ENCODE peak calls at places on chromosomes 6 and 20, in seven cellular contexts. One of them, this sample, is unnamed.

GRCh38 chr6:168417158-168417557 is 23.8 kb upstream of the SMOC2 start:
- DNase-seq in mammary epithelial cell: no peak
- DNase-seq in breast epithelium: no peak
- DNase-seq in ovary: no peak
- DNase-seq in tibial artery: no peak
- DNase-seq in AG04450: no peak
- DNase-seq in body of pancreas: no peak
- DNase-seq in this sample: peak

GRCh38 chr6:27601668-27602254 is 128.9 kb upstream of the ZNF184 start:
- DNase-seq in mammary epithelial cell: no peak
- DNase-seq in breast epithelium: no peak
- DNase-seq in ovary: no peak
- DNase-seq in tibial artery: no peak
- DNase-seq in AG04450: no peak
- DNase-seq in body of pancreas: no peak
- DNase-seq in this sample: no peak

GRCh38 chr6:141541766-141542324 is 590.9 kb upstream of the GJE1 start:
- DNase-seq in mammary epithelial cell: no peak
- DNase-seq in breast epithelium: no peak
- DNase-seq in ovary: no peak
- DNase-seq in tibial artery: no peak
- DNase-seq in AG04450: no peak
- DNase-seq in body of pancreas: no peak
- DNase-seq in this sample: no peak

GRCh38 chr6:167401525-167402194 is 76.8 kb downstream of the TTLL2 start:
- DNase-seq in mammary epithelial cell: no peak
- DNase-seq in breast epithelium: no peak
- DNase-seq in ovary: no peak
- DNase-seq in tibial artery: no peak
- DNase-seq in AG04450: no peak
- DNase-seq in body of pancreas: no peak
- DNase-seq in this sample: no peak

GRCh38 chr6:64703922-64704321 is 1003.1 kb downstream of the EYS start:
- DNase-seq in mammary epithelial cell: no peak
- DNase-seq in breast epithelium: no peak
- DNase-seq in ovary: no peak
- DNase-seq in tibial artery: no peak
- DNase-seq in AG04450: no peak
- DNase-seq in body of pancreas: no peak
- DNase-seq in this sample: no peak

GRCh38 chr6:156912431-156912830 is 135.3 kb downstream of the ARID1B start:
- DNase-seq in mammary epithelial cell: no peak
- DNase-seq in breast epithelium: no peak
- DNase-seq in ovary: no peak
- DNase-seq in tibial artery: no peak
- DNase-seq in AG04450: no peak
- DNase-seq in body of pancreas: no peak
- DNase-seq in this sample: no peak

GRCh38 chr6:92779758-92780157 is 639.6 kb downstream of the EPHA7 start:
- DNase-seq in mammary epithelial cell: peak
- DNase-seq in breast epithelium: no peak
- DNase-seq in ovary: no peak
- DNase-seq in tibial artery: no peak
- DNase-seq in AG04450: peak
- DNase-seq in body of pancreas: peak
- DNase-seq in this sample: no peak

GRCh38 chr6:124870611-124871201 is 91.5 kb upstream of the RNF217 start:
- DNase-seq in mammary epithelial cell: peak
- DNase-seq in breast epithelium: no peak
- DNase-seq in ovary: no peak
- DNase-seq in tibial artery: no peak
- DNase-seq in AG04450: peak
- DNase-seq in body of pancreas: no peak
- DNase-seq in this sample: no peak

GRCh38 chr20:835220-836045 is 1.9 kb downstream of the FAM110A start:
- DNase-seq in mammary epithelial cell: no peak
- DNase-seq in breast epithelium: no peak
- DNase-seq in ovary: peak
- DNase-seq in tibial artery: no peak
- DNase-seq in AG04450: no peak
- DNase-seq in body of pancreas: peak
- DNase-seq in this sample: no peak

GRCh38 chr6:41767112-41767946 is 12.4 kb downstream of the FRS3 start:
- DNase-seq in mammary epithelial cell: peak
- DNase-seq in breast epithelium: peak
- DNase-seq in ovary: no peak
- DNase-seq in tibial artery: no peak
- DNase-seq in AG04450: peak
- DNase-seq in body of pancreas: peak
- DNase-seq in this sample: peak

GRCh38 chr6:14228571-14228970 is 111.0 kb downstream of the CD83 start:
- DNase-seq in mammary epithelial cell: no peak
- DNase-seq in breast epithelium: no peak
- DNase-seq in ovary: no peak
- DNase-seq in tibial artery: no peak
- DNase-seq in AG04450: no peak
- DNase-seq in body of pancreas: peak
- DNase-seq in this sample: no peak

GRCh38 chr6:26195924-26196845 is 109.0 kb downstream of the HFE start:
- DNase-seq in mammary epithelial cell: peak
- DNase-seq in breast epithelium: no peak
- DNase-seq in ovary: no peak
- DNase-seq in tibial artery: no peak
- DNase-seq in AG04450: no peak
- DNase-seq in body of pancreas: no peak
- DNase-seq in this sample: no peak

GRCh38 chr20:7505835-7506221 is 434.4 kb downstream of the HAO1 start:
- DNase-seq in mammary epithelial cell: no peak
- DNase-seq in breast epithelium: no peak
- DNase-seq in ovary: no peak
- DNase-seq in tibial artery: no peak
- DNase-seq in AG04450: no peak
- DNase-seq in body of pancreas: no peak
- DNase-seq in this sample: no peak

GRCh38 chr6:160238786-160239751 is 19.6 kb downstream of the SLC22A2 start:
- DNase-seq in mammary epithelial cell: peak
- DNase-seq in breast epithelium: no peak
- DNase-seq in ovary: no peak
- DNase-seq in tibial artery: no peak
- DNase-seq in AG04450: no peak
- DNase-seq in body of pancreas: peak
- DNase-seq in this sample: no peak

GRCh38 chr6:54093306-54093705 is 17.9 kb upstream of the MLIP start:
- DNase-seq in mammary epithelial cell: no peak
- DNase-seq in breast epithelium: no peak
- DNase-seq in ovary: no peak
- DNase-seq in tibial artery: no peak
- DNase-seq in AG04450: no peak
- DNase-seq in body of pancreas: no peak
- DNase-seq in this sample: no peak

GRCh38 chr6:5163233-5163632 is 78.1 kb downstream of the PPP1R3G start:
- DNase-seq in mammary epithelial cell: no peak
- DNase-seq in breast epithelium: no peak
- DNase-seq in ovary: no peak
- DNase-seq in tibial artery: no peak
- DNase-seq in AG04450: no peak
- DNase-seq in body of pancreas: no peak
- DNase-seq in this sample: no peak

GRCh38 chr6:135018961-135019360 is 35.7 kb downstream of the HBS1L start:
- DNase-seq in mammary epithelial cell: no peak
- DNase-seq in breast epithelium: no peak
- DNase-seq in ovary: no peak
- DNase-seq in tibial artery: no peak
- DNase-seq in AG04450: no peak
- DNase-seq in body of pancreas: no peak
- DNase-seq in this sample: no peak
- H3K4me3 ChIP-seq in mammary epithelial cell: no peak
- H3K4me3 ChIP-seq in breast epithelium: no peak
- H3K4me3 ChIP-seq in ovary: no peak
- H3K4me3 ChIP-seq in tibial artery: no peak
- H3K4me3 ChIP-seq in AG04450: no peak
- H3K4me3 ChIP-seq in body of pancreas: no peak
- H3K4me3 ChIP-seq in this sample: no peak

GRCh38 chr20:23459431-23460112 is 6.9 kb upstream of the CST11 start:
- DNase-seq in mammary epithelial cell: peak
- DNase-seq in breast epithelium: no peak
- DNase-seq in ovary: no peak
- DNase-seq in tibial artery: no peak
- DNase-seq in AG04450: no peak
- DNase-seq in body of pancreas: no peak
- DNase-seq in this sample: no peak

GRCh38 chr20:23455641-23456040 is 3.0 kb upstream of the CST11 start:
- DNase-seq in mammary epithelial cell: no peak
- DNase-seq in breast epithelium: no peak
- DNase-seq in ovary: no peak
- DNase-seq in tibial artery: no peak
- DNase-seq in AG04450: no peak
- DNase-seq in body of pancreas: no peak
- DNase-seq in this sample: no peak

GRCh38 chr20:23456416-23456815 is 3.7 kb upstream of the CST11 start:
- DNase-seq in mammary epithelial cell: no peak
- DNase-seq in breast epithelium: no peak
- DNase-seq in ovary: no peak
- DNase-seq in tibial artery: no peak
- DNase-seq in AG04450: no peak
- DNase-seq in body of pancreas: no peak
- DNase-seq in this sample: no peak

GRCh38 chr20:23454816-23455215 is 2.1 kb upstream of the CST11 start:
- DNase-seq in mammary epithelial cell: no peak
- DNase-seq in breast epithelium: no peak
- DNase-seq in ovary: no peak
- DNase-seq in tibial artery: no peak
- DNase-seq in AG04450: no peak
- DNase-seq in body of pancreas: no peak
- DNase-seq in this sample: no peak

GRCh38 chr20:23456873-23457272 is 4.2 kb upstream of the CST11 start:
- DNase-seq in mammary epithelial cell: no peak
- DNase-seq in breast epithelium: no peak
- DNase-seq in ovary: no peak
- DNase-seq in tibial artery: no peak
- DNase-seq in AG04450: no peak
- DNase-seq in body of pancreas: no peak
- DNase-seq in this sample: no peak
- H3K27ac ChIP-seq in mammary epithelial cell: no peak
- H3K27ac ChIP-seq in breast epithelium: no peak
- H3K27ac ChIP-seq in ovary: no peak
- H3K27ac ChIP-seq in tibial artery: no peak
- H3K27ac ChIP-seq in AG04450: no peak
- H3K27ac ChIP-seq in body of pancreas: no peak
- H3K27ac ChIP-seq in this sample: no peak

GRCh38 chr6:36759177-36759757 is 61.6 kb downstream of the RAB44 start:
- DNase-seq in mammary epithelial cell: peak
- DNase-seq in breast epithelium: peak
- DNase-seq in ovary: peak
- DNase-seq in tibial artery: peak
- DNase-seq in AG04450: peak
- DNase-seq in body of pancreas: peak
- DNase-seq in this sample: peak

GRCh38 chr6:36756761-36757160 is 59.1 kb downstream of the RAB44 start:
- DNase-seq in mammary epithelial cell: no peak
- DNase-seq in breast epithelium: no peak
- DNase-seq in ovary: no peak
- DNase-seq in tibial artery: no peak
- DNase-seq in AG04450: no peak
- DNase-seq in body of pancreas: no peak
- DNase-seq in this sample: no peak

GRCh38 chr6:36757943-36758508 is 60.4 kb downstream of the RAB44 start:
- DNase-seq in mammary epithelial cell: no peak
- DNase-seq in breast epithelium: no peak
- DNase-seq in ovary: no peak
- DNase-seq in tibial artery: no peak
- DNase-seq in AG04450: no peak
- DNase-seq in body of pancreas: no peak
- DNase-seq in this sample: no peak

GRCh38 chr6:36757206-36757605 is 59.6 kb downstream of the RAB44 start:
- DNase-seq in mammary epithelial cell: no peak
- DNase-seq in breast epithelium: no peak
- DNase-seq in ovary: no peak
- DNase-seq in tibial artery: no peak
- DNase-seq in AG04450: no peak
- DNase-seq in body of pancreas: no peak
- DNase-seq in this sample: no peak

GRCh38 chr6:36758516-36759176 is 61.0 kb downstream of the RAB44 start:
- DNase-seq in mammary epithelial cell: no peak
- DNase-seq in breast epithelium: no peak
- DNase-seq in ovary: no peak
- DNase-seq in tibial artery: no peak
- DNase-seq in AG04450: no peak
- DNase-seq in body of pancreas: peak
- DNase-seq in this sample: no peak
- H3K4me3 ChIP-seq in mammary epithelial cell: no peak
- H3K4me3 ChIP-seq in breast epithelium: no peak
- H3K4me3 ChIP-seq in ovary: no peak
- H3K4me3 ChIP-seq in tibial artery: no peak
- H3K4me3 ChIP-seq in AG04450: no peak
- H3K4me3 ChIP-seq in body of pancreas: no peak
- H3K4me3 ChIP-seq in this sample: no peak

GRCh38 chr6:74606488-74607135 is 599.2 kb downstream of the COL12A1 start:
- DNase-seq in mammary epithelial cell: peak
- DNase-seq in breast epithelium: no peak
- DNase-seq in ovary: no peak
- DNase-seq in tibial artery: no peak
- DNase-seq in AG04450: peak
- DNase-seq in body of pancreas: peak
- DNase-seq in this sample: no peak

GRCh38 chr6:74604279-74604678 is 601.6 kb downstream of the COL12A1 start:
- DNase-seq in mammary epithelial cell: no peak
- DNase-seq in breast epithelium: no peak
- DNase-seq in ovary: no peak
- DNase-seq in tibial artery: no peak
- DNase-seq in AG04450: no peak
- DNase-seq in body of pancreas: no peak
- DNase-seq in this sample: no peak

GRCh38 chr6:74607934-74608333 is 597.9 kb downstream of the COL12A1 start:
- DNase-seq in mammary epithelial cell: no peak
- DNase-seq in breast epithelium: no peak
- DNase-seq in ovary: no peak
- DNase-seq in tibial artery: no peak
- DNase-seq in AG04450: peak
- DNase-seq in body of pancreas: no peak
- DNase-seq in this sample: no peak

GRCh38 chr6:74607468-74607867 is 598.4 kb downstream of the COL12A1 start:
- DNase-seq in mammary epithelial cell: no peak
- DNase-seq in breast epithelium: no peak
- DNase-seq in ovary: no peak
- DNase-seq in tibial artery: no peak
- DNase-seq in AG04450: no peak
- DNase-seq in body of pancreas: no peak
- DNase-seq in this sample: no peak

DNA sequence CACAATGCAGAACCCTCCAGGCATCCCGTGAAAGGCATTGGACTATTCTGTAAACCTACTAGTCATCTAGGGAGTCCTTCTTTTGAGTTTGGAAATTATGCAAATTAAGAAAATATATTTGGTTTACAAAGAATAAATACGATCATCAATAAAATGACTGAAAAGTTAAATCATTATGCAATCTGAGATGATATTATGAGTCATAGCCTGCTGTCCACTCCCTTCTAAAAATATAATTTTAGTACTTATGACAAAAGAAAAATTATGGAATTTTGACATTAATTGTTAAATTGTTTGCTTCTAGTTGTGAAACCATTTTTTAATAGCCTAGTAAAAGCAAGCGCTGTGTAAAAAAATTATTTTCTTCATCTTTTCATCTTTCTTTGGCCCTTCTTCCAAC is 599.9 kb downstream of the COL12A1 start:
- DNase-seq in mammary epithelial cell: no peak
- DNase-seq in breast epithelium: no peak
- DNase-seq in ovary: no peak
- DNase-seq in tibial artery: no peak
- DNase-seq in AG04450: no peak
- DNase-seq in body of pancreas: no peak
- DNase-seq in this sample: no peak
- H3K27ac ChIP-seq in mammary epithelial cell: no peak
- H3K27ac ChIP-seq in breast epithelium: peak
- H3K27ac ChIP-seq in ovary: no peak
- H3K27ac ChIP-seq in tibial artery: peak
- H3K27ac ChIP-seq in AG04450: peak
- H3K27ac ChIP-seq in body of pancreas: no peak
- H3K27ac ChIP-seq in this sample: no peak

This sample was measured in aorta.